ENCODE peak calls at places on chromosomes 12 and 14, in four cellular contexts. H is uterus, C is psoas muscle, F is GM23248. R is an unnamed sample. For H3K36me3 and H3K27me3, the result is how much of the 10 kb centered on the place peaks cover.

GRCh38 chr14:21070083-21070609 is at the start of gene ARHGEF40:
- DNase-seq in C (peak), F (peak), H (peak), R (peak)

GRCh38 chr12:21073822-21074460 is 57.1 kb upstream of the SLCO1B1 start:
- DNase-seq in C (no peak), H (no peak), F (peak), R (peak)

GRCh38 chr14:45426685-45427282 is 173.8 kb upstream of the MIS18BP1 start:
- DNase-seq in H (no peak), F (peak), C (no peak), R (no peak)

GRCh38 chr12:131720921-131721320 is 10.0 kb downstream of the SFSWAP start:
- DNase-seq in F (peak), C (no peak), H (no peak), R (no peak)

GRCh38 chr14:35341454-35342159 is 49.4 kb downstream of the PSMA6 start:
- DNase-seq in F (peak), C (peak), H (peak), R (peak)

GRCh38 chr12:93090768-93091172 is 161.7 kb upstream of the EEA1 start:
- DNase-seq in F (peak), C (no peak), H (no peak), R (no peak)

GRCh38 chr12:64212066-64212746 is 9.9 kb downstream of the KICS2 start:
- DNase-seq in F (no peak), H (no peak), C (no peak), R (no peak)

GRCh38 chr12:103647267-103647666 is 60.2 kb downstream of the STAB2 start:
- DNase-seq in C (no peak), F (peak), H (no peak), R (no peak)

GRCh38 chr12:88994537-88994936 is 357.8 kb downstream of the DUSP6 start:
- DNase-seq in F (peak), C (no peak), H (no peak), R (no peak)

GRCh38 chr12:111706145-111706544 is 20.3 kb downstream of the ACAD10 start:
- DNase-seq in F (no peak), H (no peak), C (no peak), R (no peak)

GRCh38 chr14:99215277-99215676 is 56.7 kb downstream of the BCL11B start:
- DNase-seq in F (peak), C (no peak), H (no peak), R (peak)

GRCh38 chr12:87234898-87235297 is 794.3 kb downstream of the C12orf50 start:
- DNase-seq in C (no peak), F (no peak), H (no peak), R (no peak)

GRCh38 chr12:131570596-131570995 is 140.3 kb upstream of the SFSWAP start:
- DNase-seq in C (no peak), H (no peak), F (no peak), R (no peak)

GRCh38 chr12:130482448-130482847 is 144.8 kb downstream of the PIWIL1 start:
- DNase-seq in F (no peak), C (no peak), H (no peak), R (no peak)

GRCh38 chr14:67815573-67816235 is 686 bp downstream of the ZFYVE26 start:
- DNase-seq in F (peak), H (no peak), C (no peak), R (no peak)

GRCh38 chr14:100540926-100541620 is 46.1 kb downstream of the BEGAIN start:
- DNase-seq in F (no peak), H (no peak), C (no peak), R (peak)

GRCh38 chr14:20429801-20430669 is 5.9 kb downstream of the KLHL33 start:
- DNase-seq in H (no peak), F (no peak), C (no peak), R (no peak)

GRCh38 chr12:50537538-50537919 is 32.7 kb downstream of the DIP2B start:
- DNase-seq in C (no peak), F (peak), H (no peak), R (no peak)

GRCh38 chr12:108270035-108270840 is 68.9 kb downstream of the CMKLR1 start:
- DNase-seq in F (no peak), C (no peak), H (no peak), R (no peak)

GRCh38 chr14:106738075-106738474 is 1211.7 kb downstream of the TMEM121 start:
- DNase-seq in C (no peak), H (no peak), F (no peak), R (no peak)

GRCh38 chr14:53180272-53181221 is 27.4 kb upstream of the DDHD1 start:
- DNase-seq in F (peak), C (no peak), H (no peak), R (no peak)

GRCh38 chr14:73738518-73739173 is 24.5 kb upstream of the PNMA1 start:
- DNase-seq in F (no peak), C (no peak), H (no peak), R (no peak)

GRCh38 chr12:23621910-23622309 is 327.6 kb downstream of the SOX5 start:
- DNase-seq in H (no peak), C (no peak), F (no peak), R (no peak)

GRCh38 chr14:104254735-104255400 is 116.5 kb downstream of the KIF26A start:
- DNase-seq in H (no peak), C (no peak), F (no peak), R (no peak)

GRCh38 chr12:120652671-120653435 is 12.4 kb downstream of the CABP1 start:
- DNase-seq in C (no peak), H (no peak), F (no peak), R (peak)

GRCh38 chr14:29858299-29858698 is 69.3 kb downstream of the PRKD1 start:
- DNase-seq in C (no peak), F (no peak), H (no peak), R (no peak)

GRCh38 chr14:24837280-24838046 is 203.5 kb upstream of the GZMB start:
- DNase-seq in C (no peak), F (peak), H (no peak), R (no peak)

GRCh38 chr12:46458500-46459106 is 86.0 kb upstream of the SLC38A2 start:
- DNase-seq in C (no peak), H (no peak), F (no peak), R (no peak)

GRCh38 chr14:105315941-105316562 is 1.5 kb downstream of the PACS2 start:
- DNase-seq in C (no peak), F (peak), H (no peak), R (no peak)

GRCh38 chr12:75759842-75760260 is 248.4 kb upstream of the KRR1 start:
- DNase-seq in F (peak), C (no peak), H (no peak), R (no peak)

GRCh38 chr12:26369588-26369987 is 174.2 kb downstream of the SSPN start:
- DNase-seq in F (peak), H (no peak), C (no peak), R (no peak)

GRCh38 chr14:64755661-64756265 is 51.5 kb downstream of the PLEKHG3 start:
- DNase-seq in C (no peak), H (no peak), F (peak), R (no peak)

GRCh38 chr14:72666610-72667009 is 227.3 kb downstream of the DPF3 start:
- DNase-seq in F (peak), C (no peak), H (no peak), R (no peak)

GRCh38 chr14:54737132-54737711 is 165.4 kb downstream of the GCH1 start:
- DNase-seq in F (peak), H (no peak), C (no peak), R (no peak)

GRCh38 chr12:89977356-89978185 is 268.9 kb upstream of the ATP2B1 start:
- DNase-seq in C (no peak), H (no peak), F (peak), R (no peak)

GRCh38 chr12:84874125-84874824 is 38.3 kb downstream of the SLC6A15 start:
- DNase-seq in C (no peak), H (no peak), F (peak), R (no peak)

GRCh38 chr14:104395941-104396681 is 183.5 kb upstream of the C14orf180 start:
- DNase-seq in H (no peak), C (no peak), F (no peak), R (peak)

GRCh38 chr12:3881208-3881980 is 8.2 kb upstream of the PARP11 start:
- DNase-seq in C (no peak), H (no peak), F (no peak), R (no peak)

GRCh38 chr14:93155667-93156066 is 29.0 kb downstream of the MOAP1 start:
- DNase-seq in F (no peak), H (no peak), C (no peak), R (no peak)

GRCh38 chr12:113196996-113197395 is 11.5 kb downstream of the RITA1 start:
- DNase-seq in C (peak), H (peak), F (peak), R (peak)
- H3K27ac ChIP-seq in C (no peak), H (no peak), F (no peak), R (no peak)

GRCh38 chr14:70021548-70021947 is 142.3 kb downstream of the SMOC1 start:
- DNase-seq in F (no peak), C (no peak), H (no peak), R (no peak)
- H3K36me3 ChIP-seq in F (under half), C (under half), H (under half), R (under half)

DNA sequence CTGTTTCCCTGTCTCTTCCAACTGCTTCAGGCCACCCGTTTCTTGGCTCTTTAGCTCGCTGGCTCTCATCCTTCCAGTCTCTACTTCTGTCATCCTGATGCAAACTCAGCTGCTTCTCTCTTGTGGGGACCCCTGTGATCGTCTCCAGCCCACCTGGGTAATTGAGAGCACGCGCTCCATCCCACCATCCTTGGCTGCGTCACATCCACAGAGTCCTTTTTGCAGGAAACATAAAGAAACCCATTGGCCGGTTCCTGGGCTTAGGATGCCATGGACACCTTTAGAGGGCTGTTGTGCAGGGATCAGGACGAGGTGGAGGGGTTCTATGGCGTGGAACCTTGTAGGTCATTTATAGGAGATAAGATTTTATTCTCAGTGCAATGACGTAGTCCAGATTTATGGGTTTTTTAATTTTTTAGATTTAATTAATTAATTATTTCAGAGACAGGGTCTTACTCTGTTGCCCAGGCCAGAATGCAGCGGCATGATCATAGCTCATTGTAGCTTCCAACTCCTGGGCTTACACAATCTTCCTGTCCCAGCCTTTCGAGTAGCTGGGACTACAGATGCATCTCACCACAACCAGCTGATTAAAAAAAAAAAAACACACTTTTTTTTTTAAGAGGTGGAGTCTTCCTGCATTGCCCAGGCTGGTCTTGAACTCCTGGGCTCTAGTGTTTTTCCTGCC is 82.6 kb downstream of the CCDC92 start:
- DNase-seq in F (no peak), C (no peak), H (no peak), R (peak)
- H3K27me3 ChIP-seq in F (under half), C (under half), H (under half), R (under half)

GRCh38 chr12:101925352-101925751 is 48.0 kb downstream of the DRAM1 start:
- DNase-seq in C (peak), H (peak), F (peak), R (no peak)
- H3K27ac ChIP-seq in C (peak), H (peak), F (peak), R (no peak)